ENCODE peak calls at places on chromosomes 2 and 18, in ten cellular contexts. One of them, this sample, is unnamed.

GRCh38 chr2:74576830-74577229 is 22.3 kb downstream of the DOK1 start:
- DNase-seq in iris pigment epithelial cell: peak
- DNase-seq in upper lobe of right lung: no peak
- DNase-seq in HTR-8/SVneo: no peak
- DNase-seq in T47D: no peak
- DNase-seq in heart left ventricle: peak
- DNase-seq in activated CD4-positive, alpha-beta T cell treated with anti-CD3 and anti-CD28 coated beads for 36 hours: no peak
- DNase-seq in AG20443: peak
- DNase-seq in endodermal cell: no peak
- DNase-seq in occipital lobe: no peak
- DNase-seq in this sample: peak

GRCh38 chr2:101847661-101848339 is 144.0 kb upstream of the IL1R2 start:
- DNase-seq in iris pigment epithelial cell: peak
- DNase-seq in upper lobe of right lung: no peak
- DNase-seq in HTR-8/SVneo: no peak
- DNase-seq in T47D: no peak
- DNase-seq in heart left ventricle: no peak
- DNase-seq in activated CD4-positive, alpha-beta T cell treated with anti-CD3 and anti-CD28 coated beads for 36 hours: no peak
- DNase-seq in AG20443: no peak
- DNase-seq in endodermal cell: no peak
- DNase-seq in occipital lobe: no peak
- DNase-seq in this sample: no peak

GRCh38 chr2:230905448-230906430 is 19.3 kb downstream of the GPR55 start:
- DNase-seq in iris pigment epithelial cell: peak
- DNase-seq in upper lobe of right lung: peak
- DNase-seq in HTR-8/SVneo: no peak
- DNase-seq in T47D: no peak
- DNase-seq in heart left ventricle: no peak
- DNase-seq in activated CD4-positive, alpha-beta T cell treated with anti-CD3 and anti-CD28 coated beads for 36 hours: peak
- DNase-seq in AG20443: no peak
- DNase-seq in endodermal cell: peak
- DNase-seq in occipital lobe: no peak
- DNase-seq in this sample: peak

GRCh38 chr18:9613550-9614400 is 584 bp downstream of the PPP4R1 start:
- DNase-seq in iris pigment epithelial cell: peak
- DNase-seq in upper lobe of right lung: peak
- DNase-seq in HTR-8/SVneo: peak
- DNase-seq in T47D: peak
- DNase-seq in heart left ventricle: peak
- DNase-seq in activated CD4-positive, alpha-beta T cell treated with anti-CD3 and anti-CD28 coated beads for 36 hours: peak
- DNase-seq in AG20443: peak
- DNase-seq in endodermal cell: peak
- DNase-seq in occipital lobe: peak
- DNase-seq in this sample: peak

GRCh38 chr2:144322379-144322778 is 197.5 kb downstream of the ZEB2 start:
- DNase-seq in iris pigment epithelial cell: peak
- DNase-seq in upper lobe of right lung: no peak
- DNase-seq in HTR-8/SVneo: no peak
- DNase-seq in T47D: no peak
- DNase-seq in heart left ventricle: no peak
- DNase-seq in activated CD4-positive, alpha-beta T cell treated with anti-CD3 and anti-CD28 coated beads for 36 hours: no peak
- DNase-seq in AG20443: peak
- DNase-seq in endodermal cell: no peak
- DNase-seq in occipital lobe: no peak
- DNase-seq in this sample: no peak

GRCh38 chr2:128169497-128169896 is 78.5 kb downstream of the UGGT1 start:
- DNase-seq in iris pigment epithelial cell: peak
- DNase-seq in upper lobe of right lung: no peak
- DNase-seq in HTR-8/SVneo: no peak
- DNase-seq in T47D: no peak
- DNase-seq in heart left ventricle: no peak
- DNase-seq in activated CD4-positive, alpha-beta T cell treated with anti-CD3 and anti-CD28 coated beads for 36 hours: no peak
- DNase-seq in AG20443: no peak
- DNase-seq in endodermal cell: no peak
- DNase-seq in occipital lobe: no peak
- DNase-seq in this sample: no peak

GRCh38 chr2:63047534-63048281 is 2.9 kb upstream of the OTX1 start:
- DNase-seq in iris pigment epithelial cell: peak
- DNase-seq in upper lobe of right lung: peak
- DNase-seq in HTR-8/SVneo: no peak
- DNase-seq in T47D: no peak
- DNase-seq in heart left ventricle: no peak
- DNase-seq in activated CD4-positive, alpha-beta T cell treated with anti-CD3 and anti-CD28 coated beads for 36 hours: peak
- DNase-seq in AG20443: peak
- DNase-seq in endodermal cell: peak
- DNase-seq in occipital lobe: no peak
- DNase-seq in this sample: no peak

GRCh38 chr2:88190808-88191721 is 20.9 kb downstream of the THNSL2 start:
- DNase-seq in iris pigment epithelial cell: peak
- DNase-seq in upper lobe of right lung: no peak
- DNase-seq in HTR-8/SVneo: peak
- DNase-seq in T47D: peak
- DNase-seq in heart left ventricle: no peak
- DNase-seq in activated CD4-positive, alpha-beta T cell treated with anti-CD3 and anti-CD28 coated beads for 36 hours: peak
- DNase-seq in AG20443: peak
- DNase-seq in endodermal cell: peak
- DNase-seq in occipital lobe: no peak
- DNase-seq in this sample: no peak

GRCh38 chr2:85308951-85309555 is 18.7 kb downstream of the TGOLN2 start:
- DNase-seq in iris pigment epithelial cell: no peak
- DNase-seq in upper lobe of right lung: peak
- DNase-seq in HTR-8/SVneo: no peak
- DNase-seq in T47D: no peak
- DNase-seq in heart left ventricle: peak
- DNase-seq in activated CD4-positive, alpha-beta T cell treated with anti-CD3 and anti-CD28 coated beads for 36 hours: peak
- DNase-seq in AG20443: peak
- DNase-seq in endodermal cell: no peak
- DNase-seq in occipital lobe: no peak
- DNase-seq in this sample: no peak

GRCh38 chr18:7191736-7192135 is 39.2 kb upstream of the LRRC30 start:
- DNase-seq in iris pigment epithelial cell: no peak
- DNase-seq in upper lobe of right lung: no peak
- DNase-seq in HTR-8/SVneo: no peak
- DNase-seq in T47D: no peak
- DNase-seq in heart left ventricle: no peak
- DNase-seq in activated CD4-positive, alpha-beta T cell treated with anti-CD3 and anti-CD28 coated beads for 36 hours: no peak
- DNase-seq in AG20443: no peak
- DNase-seq in endodermal cell: no peak
- DNase-seq in occipital lobe: no peak
- DNase-seq in this sample: no peak

GRCh38 chr2:206983156-206983875 is 44.0 kb downstream of the CPO start:
- DNase-seq in iris pigment epithelial cell: peak
- DNase-seq in upper lobe of right lung: no peak
- DNase-seq in HTR-8/SVneo: no peak
- DNase-seq in T47D: no peak
- DNase-seq in heart left ventricle: peak
- DNase-seq in activated CD4-positive, alpha-beta T cell treated with anti-CD3 and anti-CD28 coated beads for 36 hours: no peak
- DNase-seq in AG20443: no peak
- DNase-seq in endodermal cell: no peak
- DNase-seq in occipital lobe: no peak
- DNase-seq in this sample: no peak

GRCh38 chr2:214856116-214856515 is 46.6 kb upstream of the BARD1 start:
- DNase-seq in iris pigment epithelial cell: peak
- DNase-seq in upper lobe of right lung: no peak
- DNase-seq in HTR-8/SVneo: no peak
- DNase-seq in T47D: no peak
- DNase-seq in heart left ventricle: no peak
- DNase-seq in activated CD4-positive, alpha-beta T cell treated with anti-CD3 and anti-CD28 coated beads for 36 hours: no peak
- DNase-seq in AG20443: peak
- DNase-seq in endodermal cell: no peak
- DNase-seq in occipital lobe: no peak
- DNase-seq in this sample: no peak

GRCh38 chr18:14086459-14087231 is 45.6 kb downstream of the ZNF519 start:
- DNase-seq in iris pigment epithelial cell: peak
- DNase-seq in upper lobe of right lung: no peak
- DNase-seq in HTR-8/SVneo: peak
- DNase-seq in T47D: peak
- DNase-seq in heart left ventricle: no peak
- DNase-seq in activated CD4-positive, alpha-beta T cell treated with anti-CD3 and anti-CD28 coated beads for 36 hours: peak
- DNase-seq in AG20443: peak
- DNase-seq in endodermal cell: peak
- DNase-seq in occipital lobe: no peak
- DNase-seq in this sample: no peak

GRCh38 chr18:22169889-22170420 is 566 bp downstream of the GATA6 start:
- DNase-seq in iris pigment epithelial cell: no peak
- DNase-seq in upper lobe of right lung: peak
- DNase-seq in HTR-8/SVneo: peak
- DNase-seq in T47D: peak
- DNase-seq in heart left ventricle: peak
- DNase-seq in activated CD4-positive, alpha-beta T cell treated with anti-CD3 and anti-CD28 coated beads for 36 hours: peak
- DNase-seq in AG20443: peak
- DNase-seq in endodermal cell: peak
- DNase-seq in occipital lobe: no peak
- DNase-seq in this sample: no peak

GRCh38 chr2:98188351-98189046 is 101.5 kb downstream of the VWA3B start:
- DNase-seq in iris pigment epithelial cell: no peak
- DNase-seq in upper lobe of right lung: no peak
- DNase-seq in HTR-8/SVneo: no peak
- DNase-seq in T47D: no peak
- DNase-seq in heart left ventricle: no peak
- DNase-seq in activated CD4-positive, alpha-beta T cell treated with anti-CD3 and anti-CD28 coated beads for 36 hours: no peak
- DNase-seq in AG20443: no peak
- DNase-seq in endodermal cell: no peak
- DNase-seq in occipital lobe: no peak
- DNase-seq in this sample: no peak

GRCh38 chr2:215369191-215369760 is 57.4 kb downstream of the ATIC start:
- DNase-seq in iris pigment epithelial cell: no peak
- DNase-seq in upper lobe of right lung: no peak
- DNase-seq in HTR-8/SVneo: no peak
- DNase-seq in T47D: no peak
- DNase-seq in heart left ventricle: no peak
- DNase-seq in activated CD4-positive, alpha-beta T cell treated with anti-CD3 and anti-CD28 coated beads for 36 hours: no peak
- DNase-seq in AG20443: no peak
- DNase-seq in endodermal cell: no peak
- DNase-seq in occipital lobe: no peak
- DNase-seq in this sample: no peak

GRCh38 chr18:10067670-10068659 is 154.1 kb downstream of the VAPA start:
- DNase-seq in iris pigment epithelial cell: no peak
- DNase-seq in upper lobe of right lung: no peak
- DNase-seq in HTR-8/SVneo: no peak
- DNase-seq in T47D: no peak
- DNase-seq in heart left ventricle: no peak
- DNase-seq in activated CD4-positive, alpha-beta T cell treated with anti-CD3 and anti-CD28 coated beads for 36 hours: no peak
- DNase-seq in AG20443: no peak
- DNase-seq in endodermal cell: no peak
- DNase-seq in occipital lobe: no peak
- DNase-seq in this sample: no peak

GRCh38 chr2:160869411-160869810 is 290.8 kb upstream of the TANK start:
- DNase-seq in iris pigment epithelial cell: peak
- DNase-seq in upper lobe of right lung: no peak
- DNase-seq in HTR-8/SVneo: no peak
- DNase-seq in T47D: no peak
- DNase-seq in heart left ventricle: no peak
- DNase-seq in activated CD4-positive, alpha-beta T cell treated with anti-CD3 and anti-CD28 coated beads for 36 hours: no peak
- DNase-seq in AG20443: peak
- DNase-seq in endodermal cell: no peak
- DNase-seq in occipital lobe: no peak
- DNase-seq in this sample: no peak

GRCh38 chr2:44137872-44138551 is 30.7 kb upstream of the PPM1B start:
- DNase-seq in iris pigment epithelial cell: no peak
- DNase-seq in upper lobe of right lung: no peak
- DNase-seq in HTR-8/SVneo: no peak
- DNase-seq in T47D: no peak
- DNase-seq in heart left ventricle: no peak
- DNase-seq in activated CD4-positive, alpha-beta T cell treated with anti-CD3 and anti-CD28 coated beads for 36 hours: no peak
- DNase-seq in AG20443: no peak
- DNase-seq in endodermal cell: peak
- DNase-seq in occipital lobe: no peak
- DNase-seq in this sample: no peak

GRCh38 chr2:223930002-223930976 is 14.8 kb downstream of the WDFY1 start:
- DNase-seq in iris pigment epithelial cell: peak
- DNase-seq in upper lobe of right lung: peak
- DNase-seq in HTR-8/SVneo: no peak
- DNase-seq in T47D: no peak
- DNase-seq in heart left ventricle: peak
- DNase-seq in activated CD4-positive, alpha-beta T cell treated with anti-CD3 and anti-CD28 coated beads for 36 hours: peak
- DNase-seq in AG20443: no peak
- DNase-seq in endodermal cell: peak
- DNase-seq in occipital lobe: peak
- DNase-seq in this sample: no peak

GRCh38 chr2:114450639-114451038 is 8.2 kb downstream of the DPP10 start:
- DNase-seq in iris pigment epithelial cell: no peak
- DNase-seq in upper lobe of right lung: no peak
- DNase-seq in HTR-8/SVneo: no peak
- DNase-seq in T47D: no peak
- DNase-seq in heart left ventricle: no peak
- DNase-seq in activated CD4-positive, alpha-beta T cell treated with anti-CD3 and anti-CD28 coated beads for 36 hours: no peak
- DNase-seq in AG20443: no peak
- DNase-seq in endodermal cell: no peak
- DNase-seq in occipital lobe: no peak
- DNase-seq in this sample: no peak

GRCh38 chr18:10893761-10894160 is 255.6 kb downstream of the PIEZO2 start:
- DNase-seq in iris pigment epithelial cell: no peak
- DNase-seq in upper lobe of right lung: no peak
- DNase-seq in HTR-8/SVneo: no peak
- DNase-seq in T47D: no peak
- DNase-seq in heart left ventricle: no peak
- DNase-seq in activated CD4-positive, alpha-beta T cell treated with anti-CD3 and anti-CD28 coated beads for 36 hours: no peak
- DNase-seq in AG20443: no peak
- DNase-seq in endodermal cell: no peak
- DNase-seq in occipital lobe: no peak
- DNase-seq in this sample: no peak

GRCh38 chr2:28567076-28567471 is 71.2 kb downstream of the PLB1 start:
- DNase-seq in iris pigment epithelial cell: peak
- DNase-seq in upper lobe of right lung: peak
- DNase-seq in HTR-8/SVneo: no peak
- DNase-seq in T47D: no peak
- DNase-seq in heart left ventricle: no peak
- DNase-seq in activated CD4-positive, alpha-beta T cell treated with anti-CD3 and anti-CD28 coated beads for 36 hours: peak
- DNase-seq in AG20443: peak
- DNase-seq in endodermal cell: no peak
- DNase-seq in occipital lobe: peak
- DNase-seq in this sample: no peak

GRCh38 chr2:240207661-240208060 is 67.2 kb upstream of the OTOS start:
- DNase-seq in iris pigment epithelial cell: no peak
- DNase-seq in upper lobe of right lung: peak
- DNase-seq in HTR-8/SVneo: no peak
- DNase-seq in T47D: no peak
- DNase-seq in heart left ventricle: no peak
- DNase-seq in activated CD4-positive, alpha-beta T cell treated with anti-CD3 and anti-CD28 coated beads for 36 hours: no peak
- DNase-seq in AG20443: no peak
- DNase-seq in endodermal cell: no peak
- DNase-seq in occipital lobe: no peak
- DNase-seq in this sample: no peak

This sample was measured in coronary artery.